ENCODE peak calls at places on chromosomes 11 and 22, in six cellular contexts. One of them, this sample, is unnamed.
A peak's percentile ranks its signal among the peaks of the same experiment; 100 is the strongest.

GRCh38 chr22:48968201-48968959 is 859.3 kb downstream of the BRD1 start:
- DNase-seq in neuronal stem cell: no peak
- DNase-seq in IMR-90: no peak
- DNase-seq in mesendoderm: peak; percentile 72
- DNase-seq in H1: peak; percentile 66
- DNase-seq in mesenchymal stem cell: no peak
- DNase-seq in this sample: peak; percentile 76

GRCh38 chr11:121464352-121464946 is 11.7 kb upstream of the SORL1-AS1 start:
- DNase-seq in neuronal stem cell: no peak
- DNase-seq in IMR-90: peak; percentile 94
- DNase-seq in mesendoderm: peak; percentile 86
- DNase-seq in H1: no peak
- DNase-seq in mesenchymal stem cell: peak; percentile 85
- DNase-seq in this sample: peak; percentile 56

GRCh38 chr11:27397619-27398412 is 34.8 kb upstream of the CCDC34 start:
- DNase-seq in neuronal stem cell: no peak
- DNase-seq in IMR-90: no peak
- DNase-seq in mesendoderm: no peak
- DNase-seq in H1: no peak
- DNase-seq in mesenchymal stem cell: no peak
- DNase-seq in this sample: no peak

GRCh38 chr22:30675436-30675835 is 7.8 kb upstream of the DUSP18 start:
- DNase-seq in neuronal stem cell: no peak
- DNase-seq in IMR-90: no peak
- DNase-seq in mesendoderm: no peak
- DNase-seq in H1: no peak
- DNase-seq in mesenchymal stem cell: no peak
- DNase-seq in this sample: no peak

GRCh38 chr11:119434531-119435330 is 11.8 kb upstream of the THY1 start:
- DNase-seq in neuronal stem cell: no peak
- DNase-seq in IMR-90: no peak
- DNase-seq in mesendoderm: no peak
- DNase-seq in H1: no peak
- DNase-seq in mesenchymal stem cell: no peak
- DNase-seq in this sample: no peak

GRCh38 chr11:69002101-69002742 is 10.8 kb downstream of the MRGPRF start:
- DNase-seq in neuronal stem cell: no peak
- DNase-seq in IMR-90: no peak
- DNase-seq in mesendoderm: no peak
- DNase-seq in H1: no peak
- DNase-seq in mesenchymal stem cell: no peak
- DNase-seq in this sample: peak; percentile 20

GRCh38 chr11:76322593-76323341 is 58.2 kb downstream of the THAP12 start:
- DNase-seq in neuronal stem cell: no peak
- DNase-seq in IMR-90: no peak
- DNase-seq in mesendoderm: peak; percentile 16
- DNase-seq in H1: no peak
- DNase-seq in mesenchymal stem cell: no peak
- DNase-seq in this sample: no peak

GRCh38 chr11:295351-296205 is 3.7 kb downstream of the IFITM5 start:
- DNase-seq in neuronal stem cell: no peak
- DNase-seq in IMR-90: no peak
- DNase-seq in mesendoderm: no peak
- DNase-seq in H1: no peak
- DNase-seq in mesenchymal stem cell: no peak
- DNase-seq in this sample: no peak

GRCh38 chr11:33044281-33044680 is 4.9 kb downstream of the TCP11L1 start:
- DNase-seq in neuronal stem cell: no peak
- DNase-seq in IMR-90: peak; percentile 34
- DNase-seq in mesendoderm: no peak
- DNase-seq in H1: no peak
- DNase-seq in mesenchymal stem cell: no peak
- DNase-seq in this sample: no peak

GRCh38 chr11:125201525-125202121 is 37.1 kb downstream of the PKNOX2 start:
- DNase-seq in neuronal stem cell: peak; percentile 52
- DNase-seq in IMR-90: peak; percentile 7
- DNase-seq in mesendoderm: peak; percentile 62
- DNase-seq in H1: no peak
- DNase-seq in mesenchymal stem cell: no peak
- DNase-seq in this sample: no peak

GRCh38 chr11:36254739-36255138 is 34.5 kb downstream of the COMMD9 start:
- DNase-seq in neuronal stem cell: no peak
- DNase-seq in IMR-90: peak; percentile 36
- DNase-seq in mesendoderm: no peak
- DNase-seq in H1: no peak
- DNase-seq in mesenchymal stem cell: no peak
- DNase-seq in this sample: no peak

GRCh38 chr22:24247564-24248344 is 2.9 kb upstream of the GGT5 start:
- DNase-seq in neuronal stem cell: peak; percentile 70
- DNase-seq in IMR-90: peak; percentile 95
- DNase-seq in mesendoderm: peak; percentile 86
- DNase-seq in H1: peak; percentile 92
- DNase-seq in mesenchymal stem cell: peak; percentile 97
- DNase-seq in this sample: peak; percentile 91

GRCh38 chr11:95923441-95923729 is 522 bp downstream of the MTMR2 start:
- DNase-seq in neuronal stem cell: no peak
- DNase-seq in IMR-90: no peak
- DNase-seq in mesendoderm: no peak
- DNase-seq in H1: no peak
- DNase-seq in mesenchymal stem cell: no peak
- DNase-seq in this sample: no peak

GRCh38 chr22:17114958-17115235 is 6.3 kb downstream of the TMEM121B start:
- DNase-seq in neuronal stem cell: no peak
- DNase-seq in IMR-90: no peak
- DNase-seq in mesendoderm: no peak
- DNase-seq in H1: no peak
- DNase-seq in mesenchymal stem cell: no peak
- DNase-seq in this sample: no peak

GRCh38 chr11:58030653-58031052 is at the start of gene OR6Q1:
- DNase-seq in neuronal stem cell: no peak
- DNase-seq in IMR-90: no peak
- DNase-seq in mesendoderm: no peak
- DNase-seq in H1: no peak
- DNase-seq in mesenchymal stem cell: no peak
- DNase-seq in this sample: no peak

GRCh38 chr11:17573526-17573925 is 26.5 kb downstream of the OTOG start:
- DNase-seq in neuronal stem cell: no peak
- DNase-seq in IMR-90: no peak
- DNase-seq in mesendoderm: no peak
- DNase-seq in H1: peak; percentile 35
- DNase-seq in mesenchymal stem cell: no peak
- DNase-seq in this sample: no peak

GRCh38 chr11:128790200-128790599 is 76.9 kb downstream of the KCNJ1 start:
- DNase-seq in neuronal stem cell: no peak
- DNase-seq in IMR-90: peak; percentile 70
- DNase-seq in mesendoderm: no peak
- DNase-seq in H1: no peak
- DNase-seq in mesenchymal stem cell: peak; percentile 53
- DNase-seq in this sample: no peak

GRCh38 chr22:26916236-26916635 is 258.8 kb downstream of the MIAT start:
- DNase-seq in neuronal stem cell: no peak
- DNase-seq in IMR-90: no peak
- DNase-seq in mesendoderm: no peak
- DNase-seq in H1: no peak
- DNase-seq in mesenchymal stem cell: no peak
- DNase-seq in this sample: no peak

GRCh38 chr11:10809373-10810199 is 860 bp upstream of the EIF4G2 start:
- DNase-seq in neuronal stem cell: peak; percentile 72
- DNase-seq in IMR-90: peak; percentile 80
- DNase-seq in mesendoderm: peak; percentile 84
- DNase-seq in H1: peak; percentile 80
- DNase-seq in mesenchymal stem cell: peak; percentile 89
- DNase-seq in this sample: peak; percentile 69

GRCh38 chr11:63564785-63565350 is 1.7 kb upstream of the PLAAT2 start:
- DNase-seq in neuronal stem cell: no peak
- DNase-seq in IMR-90: no peak
- DNase-seq in mesendoderm: no peak
- DNase-seq in H1: no peak
- DNase-seq in mesenchymal stem cell: no peak
- DNase-seq in this sample: no peak

DNA sequence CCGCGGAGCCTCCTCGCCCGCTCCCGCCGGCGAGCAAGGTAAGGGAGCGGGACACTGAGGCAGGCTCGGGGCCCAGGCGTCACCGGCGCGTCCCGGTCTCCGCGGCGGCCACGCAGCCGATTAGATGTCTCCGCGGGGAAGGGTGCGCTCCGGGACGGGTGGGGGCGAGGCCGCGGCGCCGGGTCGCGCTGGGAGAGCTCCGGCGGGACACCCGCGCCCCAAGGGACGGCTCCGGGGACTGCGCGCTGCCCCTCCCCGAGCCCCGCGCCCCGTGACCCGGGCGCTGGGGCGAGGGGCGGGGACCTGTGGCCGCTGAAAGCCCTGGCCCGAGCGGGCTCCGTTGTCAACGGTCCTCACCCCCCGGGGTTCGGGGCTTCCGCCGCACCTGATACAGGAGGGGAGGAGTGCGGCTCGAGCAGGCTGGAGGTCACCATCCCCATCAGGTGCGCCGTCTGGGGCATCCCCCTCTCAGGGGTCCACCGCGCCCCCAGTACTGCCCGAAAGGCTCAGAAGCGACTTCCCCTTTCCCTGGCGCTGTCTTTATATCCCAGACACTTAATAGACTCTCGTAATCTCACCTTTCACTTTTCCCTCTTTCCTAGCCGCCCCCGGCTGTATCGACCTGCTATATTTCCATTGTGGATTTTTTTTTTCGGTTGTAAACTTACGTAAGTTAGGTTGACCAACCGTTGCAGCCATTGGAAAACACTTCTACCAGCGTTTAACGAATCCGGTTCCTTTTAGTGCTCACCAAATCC is 566 bp downstream of the PPFIA1 start:
- DNase-seq in neuronal stem cell: peak; percentile 51
- DNase-seq in IMR-90: peak; percentile 65
- DNase-seq in mesendoderm: peak; percentile 51
- DNase-seq in H1: peak; percentile 68
- DNase-seq in mesenchymal stem cell: peak; percentile 70
- DNase-seq in this sample: peak; percentile 53
- H4K8ac ChIP-seq in neuronal stem cell: no peak overlapping the region
- H4K8ac ChIP-seq in IMR-90: no peak overlapping the region
- H4K8ac ChIP-seq in mesendoderm: no peak overlapping the region
- H4K8ac ChIP-seq in H1: peak overlapping the region; percentile 83
- H4K8ac ChIP-seq in mesenchymal stem cell: peak overlapping the region; percentile 38
- H4K8ac ChIP-seq in this sample: no peak overlapping the region

GRCh38 chr11:61924016-61924360 is 6.6 kb upstream of the RAB3IL1 start:
- DNase-seq in neuronal stem cell: no peak
- DNase-seq in IMR-90: no peak
- DNase-seq in mesendoderm: no peak
- DNase-seq in H1: no peak
- DNase-seq in mesenchymal stem cell: no peak
- DNase-seq in this sample: no peak
- H4K8ac ChIP-seq in neuronal stem cell: no peak overlapping the region
- H4K8ac ChIP-seq in IMR-90: no peak overlapping the region
- H4K8ac ChIP-seq in mesendoderm: no peak overlapping the region
- H4K8ac ChIP-seq in H1: peak overlapping the region; percentile 30
- H4K8ac ChIP-seq in mesenchymal stem cell: peak overlapping the region; percentile 52
- H4K8ac ChIP-seq in this sample: no peak overlapping the region

GRCh38 chr22:40638261-40638660 is 1.7 kb upstream of the MRTFA start:
- DNase-seq in neuronal stem cell: no peak
- DNase-seq in IMR-90: no peak
- DNase-seq in mesendoderm: no peak
- DNase-seq in H1: no peak
- DNase-seq in mesenchymal stem cell: no peak
- DNase-seq in this sample: no peak

GRCh38 chr22:40635008-40635939 is 1.2 kb downstream of the MRTFA start:
- DNase-seq in neuronal stem cell: no peak
- DNase-seq in IMR-90: peak; percentile 60
- DNase-seq in mesendoderm: no peak
- DNase-seq in H1: no peak
- DNase-seq in mesenchymal stem cell: no peak
- DNase-seq in this sample: no peak

GRCh38 chr22:40635940-40636379 is 559 bp downstream of the MRTFA start:
- DNase-seq in neuronal stem cell: no peak
- DNase-seq in IMR-90: no peak
- DNase-seq in mesendoderm: no peak
- DNase-seq in H1: no peak
- DNase-seq in mesenchymal stem cell: peak; percentile 24
- DNase-seq in this sample: peak; percentile 34

GRCh38 chr22:40637181-40638150 is 947 bp upstream of the MRTFA start:
- DNase-seq in neuronal stem cell: no peak
- DNase-seq in IMR-90: no peak
- DNase-seq in mesendoderm: no peak
- DNase-seq in H1: peak; percentile 55
- DNase-seq in mesenchymal stem cell: no peak
- DNase-seq in this sample: no peak

DNA sequence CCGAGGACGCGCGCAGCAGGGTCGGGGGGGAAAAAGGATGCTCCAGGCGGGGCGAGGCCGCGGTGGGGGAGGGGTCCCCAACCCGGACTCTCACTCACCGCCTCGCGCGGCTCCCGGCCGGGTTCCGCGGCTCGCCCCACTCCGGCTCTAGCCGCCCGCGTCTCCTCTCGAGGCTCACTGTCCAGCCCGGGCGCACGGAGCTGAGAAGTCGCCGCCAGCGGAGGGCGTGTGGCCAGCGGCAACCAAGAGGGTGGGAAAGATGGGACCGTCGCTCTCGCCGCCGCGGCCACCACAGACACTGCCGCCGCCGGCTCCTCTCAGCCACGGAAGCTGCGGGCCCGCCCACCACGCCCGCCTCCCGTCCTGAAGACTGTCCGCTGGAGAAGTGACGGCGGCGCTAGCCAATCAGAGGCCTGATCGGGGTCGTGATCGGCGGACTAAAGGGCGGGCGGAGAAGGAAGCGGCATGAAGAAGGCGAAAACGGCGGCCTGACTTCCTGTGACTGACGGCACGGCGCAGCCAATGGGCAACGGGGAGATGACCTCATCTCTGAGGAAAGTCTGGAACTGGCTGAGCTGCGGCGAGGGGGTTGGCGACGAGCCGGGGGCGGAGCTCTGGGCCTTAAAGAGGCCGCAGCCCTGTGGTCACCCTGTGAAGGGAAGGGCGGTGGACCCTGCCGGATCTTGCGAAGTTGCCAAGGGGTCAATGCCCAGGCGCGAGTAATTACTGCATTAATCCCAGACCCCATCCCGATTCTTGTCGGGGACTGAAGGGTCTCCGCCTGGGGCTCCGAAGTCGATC is at the start of gene MRTFA:
- DNase-seq in neuronal stem cell: peak; percentile 100
- DNase-seq in IMR-90: peak; percentile 100
- DNase-seq in mesendoderm: peak; percentile 100
- DNase-seq in H1: peak; percentile 99
- DNase-seq in mesenchymal stem cell: peak; percentile 100
- DNase-seq in this sample: peak; percentile 100
- H4K8ac ChIP-seq in neuronal stem cell: no peak within 1 kb of the TSS
- H4K8ac ChIP-seq in IMR-90: peak within 1 kb of the TSS; percentile 90
- H4K8ac ChIP-seq in mesendoderm: no peak within 1 kb of the TSS
- H4K8ac ChIP-seq in H1: peak within 1 kb of the TSS; percentile 87
- H4K8ac ChIP-seq in mesenchymal stem cell: peak within 1 kb of the TSS; percentile 100
- H4K8ac ChIP-seq in this sample: no peak within 1 kb of the TSS

DNA sequence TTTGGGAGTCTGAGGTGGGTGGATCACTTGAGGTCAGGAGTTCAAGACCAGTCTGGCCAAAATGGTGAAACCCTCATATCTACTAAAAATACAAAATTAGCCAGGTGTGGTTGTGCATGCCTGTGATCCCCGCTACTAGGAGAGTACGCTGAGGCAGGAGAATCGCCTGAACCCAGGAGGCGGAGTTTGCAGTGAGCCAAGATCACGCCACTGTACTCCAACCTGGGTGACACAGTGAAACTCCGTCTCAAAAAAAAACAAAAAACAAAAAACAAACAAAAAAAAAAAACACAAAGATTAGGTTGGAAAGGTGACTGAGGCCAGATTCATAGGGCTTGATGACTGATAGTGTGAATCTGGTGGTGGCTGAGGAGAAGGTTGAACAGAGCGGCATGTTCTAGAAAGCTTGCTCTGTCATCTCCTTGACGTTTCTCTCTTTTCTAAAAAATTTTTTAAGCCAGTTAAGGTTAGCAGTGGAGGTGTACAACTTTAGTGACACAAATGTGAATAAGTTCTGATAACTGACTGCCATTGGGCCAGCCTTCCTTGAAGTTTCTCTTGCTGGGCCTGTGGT is 40.9 kb downstream of the TXN2 start:
- DNase-seq in neuronal stem cell: no peak
- DNase-seq in IMR-90: no peak
- DNase-seq in mesendoderm: no peak
- DNase-seq in H1: no peak
- DNase-seq in mesenchymal stem cell: no peak
- DNase-seq in this sample: no peak
- H4K8ac ChIP-seq in neuronal stem cell: no peak overlapping the region
- H4K8ac ChIP-seq in IMR-90: peak overlapping the region; percentile 22
- H4K8ac ChIP-seq in mesendoderm: no peak overlapping the region
- H4K8ac ChIP-seq in H1: no peak overlapping the region
- H4K8ac ChIP-seq in mesenchymal stem cell: no peak overlapping the region
- H4K8ac ChIP-seq in this sample: no peak overlapping the region

This sample was measured in H9.